ENCODE peak calls at places on chromosomes 13 and 19, in seven cellular contexts. One of them, this sample, is unnamed.

GRCh38 chr19:4083677-4084546 is 17.2 kb upstream of the ZBTB7A start:
- DNase-seq in K562: peak; percentile 42
- DNase-seq in transverse colon: peak; percentile 73
- DNase-seq in heart left ventricle: no peak
- DNase-seq in A549: no peak
- DNase-seq in testis: no peak
- DNase-seq in IMR-90: no peak
- DNase-seq in this sample: no peak

GRCh38 chr19:1416014-1416841 is 8.8 kb downstream of the DAZAP1 start:
- DNase-seq in K562: no peak
- DNase-seq in heart left ventricle: no peak
- DNase-seq in A549: no peak
- DNase-seq in transverse colon: no peak
- DNase-seq in IMR-90: peak; percentile 31
- DNase-seq in testis: no peak
- DNase-seq in this sample: no peak

GRCh38 chr13:84686973-84687372 is 804.7 kb upstream of the SLITRK1 start:
- DNase-seq in K562: no peak
- DNase-seq in transverse colon: no peak
- DNase-seq in A549: no peak
- DNase-seq in heart left ventricle: no peak
- DNase-seq in IMR-90: no peak
- DNase-seq in testis: no peak
- DNase-seq in this sample: no peak

GRCh38 chr19:1237754-1238372 is at the start of gene CBARP:
- DNase-seq in testis: no peak
- DNase-seq in K562: peak; percentile 72
- DNase-seq in A549: no peak
- DNase-seq in transverse colon: no peak
- DNase-seq in IMR-90: no peak
- DNase-seq in heart left ventricle: peak; percentile 63
- DNase-seq in this sample: no peak

GRCh38 chr19:2524840-2525723 is 49.2 kb downstream of the GADD45B start:
- DNase-seq in transverse colon: no peak
- DNase-seq in IMR-90: peak; percentile 75
- DNase-seq in K562: no peak
- DNase-seq in heart left ventricle: peak; percentile 56
- DNase-seq in A549: peak; percentile 86
- DNase-seq in testis: peak; percentile 48
- DNase-seq in this sample: peak; percentile 99

GRCh38 chr19:55720214-55720746 is 17.9 kb downstream of the NLRP9 start:
- DNase-seq in transverse colon: no peak
- DNase-seq in heart left ventricle: no peak
- DNase-seq in A549: no peak
- DNase-seq in K562: no peak
- DNase-seq in testis: no peak
- DNase-seq in IMR-90: no peak
- DNase-seq in this sample: no peak

GRCh38 chr13:110341445-110342247 is 34.6 kb downstream of the COL4A2 start:
- DNase-seq in transverse colon: no peak
- DNase-seq in A549: no peak
- DNase-seq in heart left ventricle: no peak
- DNase-seq in IMR-90: peak; percentile 92
- DNase-seq in testis: peak; percentile 26
- DNase-seq in K562: no peak
- DNase-seq in this sample: no peak

GRCh38 chr13:89832827-89833226 is 1514.7 kb upstream of the MIR17HG start:
- DNase-seq in K562: no peak
- DNase-seq in testis: no peak
- DNase-seq in A549: peak; percentile 48
- DNase-seq in IMR-90: peak; percentile 5
- DNase-seq in transverse colon: no peak
- DNase-seq in heart left ventricle: no peak
- DNase-seq in this sample: no peak

GRCh38 chr13:27917121-27917947 is 2.5 kb upstream of the PDX1 start:
- DNase-seq in IMR-90: no peak
- DNase-seq in A549: no peak
- DNase-seq in transverse colon: no peak
- DNase-seq in testis: no peak
- DNase-seq in K562: no peak
- DNase-seq in heart left ventricle: no peak
- DNase-seq in this sample: no peak

GRCh38 chr13:25657062-25657588 is 285.4 kb downstream of the ATP8A2 start:
- DNase-seq in heart left ventricle: no peak
- DNase-seq in transverse colon: no peak
- DNase-seq in A549: no peak
- DNase-seq in IMR-90: no peak
- DNase-seq in K562: no peak
- DNase-seq in testis: no peak
- DNase-seq in this sample: no peak

GRCh38 chr19:42529248-42529764 is 1.0 kb upstream of the CEACAM1 start:
- DNase-seq in A549: peak; percentile 79
- DNase-seq in IMR-90: peak; percentile 19
- DNase-seq in heart left ventricle: peak; percentile 40
- DNase-seq in transverse colon: peak; percentile 83
- DNase-seq in testis: peak; percentile 75
- DNase-seq in K562: peak; percentile 72
- DNase-seq in this sample: peak; percentile 70

GRCh38 chr19:39845621-39846175 is 481 bp downstream of the FBL start:
- DNase-seq in K562: peak; percentile 69
- DNase-seq in A549: no peak
- DNase-seq in transverse colon: no peak
- DNase-seq in IMR-90: no peak
- DNase-seq in heart left ventricle: peak; percentile 36
- DNase-seq in testis: no peak
- DNase-seq in this sample: peak; percentile 61

GRCh38 chr13:36420437-36420891 is 11.8 kb upstream of the CCNA1 start:
- DNase-seq in IMR-90: peak; percentile 59
- DNase-seq in K562: peak; percentile 51
- DNase-seq in transverse colon: peak; percentile 57
- DNase-seq in heart left ventricle: peak; percentile 58
- DNase-seq in testis: peak; percentile 89
- DNase-seq in A549: peak; percentile 61
- DNase-seq in this sample: no peak

GRCh38 chr19:18193388-18194207 is 580 bp downstream of the MPV17L2 start:
- DNase-seq in testis: peak; percentile 26
- DNase-seq in transverse colon: no peak
- DNase-seq in heart left ventricle: no peak
- DNase-seq in A549: no peak
- DNase-seq in IMR-90: no peak
- DNase-seq in K562: no peak
- DNase-seq in this sample: no peak
- TF ChIP-seq POLR2A in testis: no peak
- TF ChIP-seq POLR2A in transverse colon: no peak
- TF ChIP-seq POLR2A in heart left ventricle: no peak
- TF ChIP-seq POLR2A in A549: no peak
- TF ChIP-seq POLR2A in IMR-90: no peak
- TF ChIP-seq POLR2A in K562: peak; percentile 10
- TF ChIP-seq POLR2A in this sample: no peak

DNA sequence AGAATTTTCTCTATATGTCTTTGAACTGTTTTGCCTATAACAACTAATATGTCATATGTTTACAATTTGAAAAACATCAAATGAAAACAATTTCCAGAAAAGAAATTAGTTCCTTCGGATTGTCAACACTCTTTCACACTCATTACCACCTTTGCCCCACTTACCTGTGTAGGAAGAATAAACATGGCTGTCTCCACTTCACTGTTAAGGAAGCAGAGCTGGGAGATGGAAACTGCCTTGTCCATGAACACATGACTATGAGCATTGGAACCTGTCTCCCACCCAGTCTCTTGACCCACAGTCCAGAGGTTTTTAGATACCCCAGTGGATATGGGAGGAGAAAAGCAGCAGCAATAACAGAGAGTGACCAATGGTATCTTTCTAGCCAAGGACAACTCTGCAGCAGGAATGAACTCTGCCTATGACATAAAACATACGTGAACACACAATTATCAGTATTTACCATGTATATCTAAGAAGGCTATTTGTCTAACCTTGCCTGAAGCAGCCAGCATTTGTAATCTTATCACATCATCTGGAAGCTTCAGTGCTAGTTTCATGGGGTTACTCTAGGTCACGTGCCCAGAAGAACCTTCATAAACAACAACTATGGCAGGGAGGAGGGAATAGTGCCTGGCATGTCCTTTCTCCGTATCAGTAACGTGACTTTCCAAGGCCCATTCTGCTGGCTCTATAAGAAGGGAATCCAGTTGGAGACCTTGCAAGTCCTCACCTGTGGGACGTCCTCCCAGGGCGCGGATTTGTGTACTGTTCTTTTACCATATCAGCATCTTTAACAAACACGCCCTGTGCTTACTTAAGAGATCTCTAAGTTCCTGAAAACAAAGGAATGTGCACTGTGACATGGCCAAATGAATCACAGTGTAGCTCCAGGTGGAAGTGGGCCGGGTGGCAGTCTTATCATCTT is 221.7 kb upstream of the UBL3 start:
- DNase-seq in testis: no peak
- DNase-seq in K562: no peak
- DNase-seq in heart left ventricle: no peak
- DNase-seq in A549: peak; percentile 4
- DNase-seq in IMR-90: no peak
- DNase-seq in transverse colon: peak; percentile 77
- DNase-seq in this sample: no peak
- TF ChIP-seq POLR2A in testis: no peak
- TF ChIP-seq POLR2A in K562: no peak
- TF ChIP-seq POLR2A in heart left ventricle: no peak
- TF ChIP-seq POLR2A in A549: no peak
- TF ChIP-seq POLR2A in IMR-90: no peak
- TF ChIP-seq POLR2A in transverse colon: no peak
- TF ChIP-seq POLR2A in this sample: no peak

GRCh38 chr19:16233836-16234551 is 36.3 kb downstream of the AP1M1 start:
- DNase-seq in transverse colon: no peak
- DNase-seq in heart left ventricle: no peak
- DNase-seq in A549: no peak
- DNase-seq in K562: no peak
- DNase-seq in testis: no peak
- DNase-seq in IMR-90: no peak
- DNase-seq in this sample: no peak

GRCh38 chr19:16232568-16232967 is 34.9 kb downstream of the AP1M1 start:
- DNase-seq in transverse colon: no peak
- DNase-seq in testis: no peak
- DNase-seq in IMR-90: no peak
- DNase-seq in A549: no peak
- DNase-seq in heart left ventricle: no peak
- DNase-seq in K562: no peak
- DNase-seq in this sample: no peak

GRCh38 chr19:16233081-16233776 is 35.5 kb downstream of the AP1M1 start:
- DNase-seq in heart left ventricle: no peak
- DNase-seq in testis: no peak
- DNase-seq in IMR-90: no peak
- DNase-seq in K562: no peak
- DNase-seq in transverse colon: no peak
- DNase-seq in A549: no peak
- DNase-seq in this sample: no peak

GRCh38 chr19:16234552-16235445 is 37.1 kb downstream of the AP1M1 start:
- DNase-seq in IMR-90: no peak
- DNase-seq in heart left ventricle: peak; percentile 21
- DNase-seq in testis: no peak
- DNase-seq in K562: no peak
- DNase-seq in transverse colon: no peak
- DNase-seq in A549: no peak
- DNase-seq in this sample: no peak

GRCh38 chr19:16235811-16236710 is 38.4 kb downstream of the AP1M1 start:
- DNase-seq in heart left ventricle: peak; percentile 21
- DNase-seq in transverse colon: no peak
- DNase-seq in IMR-90: no peak
- DNase-seq in K562: no peak
- DNase-seq in testis: no peak
- DNase-seq in A549: no peak
- DNase-seq in this sample: no peak
- TF ChIP-seq POLR2A in heart left ventricle: no peak
- TF ChIP-seq POLR2A in transverse colon: no peak
- TF ChIP-seq POLR2A in IMR-90: no peak
- TF ChIP-seq POLR2A in K562: no peak
- TF ChIP-seq POLR2A in testis: no peak
- TF ChIP-seq POLR2A in A549: no peak
- TF ChIP-seq POLR2A in this sample: no peak

GRCh38 chr13:46624353-46624752 is 71.4 kb downstream of the LRCH1 start:
- DNase-seq in K562: no peak
- DNase-seq in transverse colon: no peak
- DNase-seq in A549: no peak
- DNase-seq in heart left ventricle: no peak
- DNase-seq in IMR-90: no peak
- DNase-seq in testis: no peak
- DNase-seq in this sample: no peak

GRCh38 chr13:46620029-46620428 is 67.1 kb downstream of the LRCH1 start:
- DNase-seq in heart left ventricle: no peak
- DNase-seq in transverse colon: no peak
- DNase-seq in A549: no peak
- DNase-seq in testis: no peak
- DNase-seq in IMR-90: no peak
- DNase-seq in K562: no peak
- DNase-seq in this sample: no peak

GRCh38 chr13:46622918-46623256 is 69.9 kb downstream of the LRCH1 start:
- DNase-seq in A549: no peak
- DNase-seq in transverse colon: peak; percentile 41
- DNase-seq in testis: peak; percentile 69
- DNase-seq in IMR-90: peak; percentile 84
- DNase-seq in K562: no peak
- DNase-seq in heart left ventricle: peak; percentile 61
- DNase-seq in this sample: no peak

GRCh38 chr13:46621133-46621532 is 68.2 kb downstream of the LRCH1 start:
- DNase-seq in IMR-90: no peak
- DNase-seq in K562: no peak
- DNase-seq in A549: no peak
- DNase-seq in heart left ventricle: no peak
- DNase-seq in transverse colon: no peak
- DNase-seq in testis: no peak
- DNase-seq in this sample: no peak

GRCh38 chr13:46622013-46622917 is 69.3 kb downstream of the LRCH1 start:
- DNase-seq in IMR-90: no peak
- DNase-seq in K562: no peak
- DNase-seq in heart left ventricle: no peak
- DNase-seq in transverse colon: no peak
- DNase-seq in A549: no peak
- DNase-seq in testis: no peak
- DNase-seq in this sample: no peak
- TF ChIP-seq POLR2A in IMR-90: no peak
- TF ChIP-seq POLR2A in K562: no peak
- TF ChIP-seq POLR2A in heart left ventricle: no peak
- TF ChIP-seq POLR2A in transverse colon: no peak
- TF ChIP-seq POLR2A in A549: no peak
- TF ChIP-seq POLR2A in testis: no peak
- TF ChIP-seq POLR2A in this sample: no peak

This sample was measured in H54.